ENCODE peak calls at places on chromosome 3, in ten cellular contexts. I is vagina, D is spleen, A is esophagus muscularis mucosa, V is K562, U is transverse colon, N is upper lobe of left lung, H is GM12891, Y is endothelial cell of umbilical vein, W is sigmoid colon. E is an unnamed sample.

GRCh38 chr3:187368251-187368733 is at the start of gene RTP4:
- DNase-seq in I (no peak), D (no peak), A (no peak), V (no peak), U (no peak), N (no peak), H (peak), Y (peak), W (no peak), E (peak)

GRCh38 chr3:107670991-107671390 is 148.2 kb downstream of the BBX start:
- DNase-seq in I (no peak), D (no peak), A (no peak), V (no peak), U (no peak), N (no peak), H (no peak), Y (no peak), W (no peak), E (no peak)

GRCh38 chr3:37973250-37974054 is 17.1 kb upstream of the VILL start:
- DNase-seq in I (no peak), D (no peak), A (no peak), V (no peak), U (no peak), N (no peak), H (no peak), Y (no peak), W (peak), E (no peak)

GRCh38 chr3:14237431-14237830 is 58.8 kb downstream of the LSM3 start:
- DNase-seq in I (peak), D (no peak), A (no peak), V (no peak), U (no peak), N (no peak), H (no peak), Y (no peak), W (no peak), E (no peak)

GRCh38 chr3:66885326-66886000 is 112.6 kb upstream of the KBTBD8 start:
- DNase-seq in I (no peak), D (no peak), A (no peak), V (no peak), U (no peak), N (no peak), H (no peak), Y (no peak), W (no peak), E (no peak)

GRCh38 chr3:12187448-12188327 is 29.0 kb upstream of the TIMP4 start:
- DNase-seq in I (no peak), D (peak), A (peak), V (no peak), U (peak), N (peak), H (peak), Y (peak), W (no peak), E (peak)

GRCh38 chr3:65497846-65498245 is 540.9 kb downstream of the MAGI1 start:
- DNase-seq in I (no peak), D (no peak), A (no peak), V (no peak), U (no peak), N (no peak), H (no peak), Y (no peak), W (no peak), E (no peak)

GRCh38 chr3:94285874-94286273 is 223.0 kb downstream of the NSUN3 start:
- DNase-seq in I (no peak), D (no peak), A (no peak), V (no peak), U (no peak), N (no peak), H (no peak), Y (peak), W (no peak), E (no peak)

GRCh38 chr3:126494831-126495230 is 19.1 kb upstream of the ZXDC start:
- DNase-seq in I (no peak), D (peak), A (no peak), V (no peak), U (no peak), N (no peak), H (no peak), Y (no peak), W (no peak), E (no peak)

GRCh38 chr3:63067999-63068645 is 192.9 kb upstream of the CADPS start:
- DNase-seq in I (no peak), D (no peak), A (no peak), V (peak), U (no peak), N (no peak), H (peak), Y (peak), W (no peak), E (no peak)

GRCh38 chr3:38004415-38005075 is 14.0 kb downstream of the VILL start:
- DNase-seq in I (no peak), D (peak), A (no peak), V (peak), U (peak), N (no peak), H (no peak), Y (peak), W (peak), E (no peak)

GRCh38 chr3:64815195-64815627 is 127.4 kb upstream of the ADAMTS9 start:
- DNase-seq in I (no peak), D (no peak), A (no peak), V (no peak), U (no peak), N (no peak), H (no peak), Y (no peak), W (no peak), E (no peak)

GRCh38 chr3:4493931-4494806 is 1.0 kb downstream of the ITPR1 start:
- DNase-seq in I (no peak), D (peak), A (peak), V (no peak), U (peak), N (no peak), H (no peak), Y (peak), W (peak), E (no peak)

GRCh38 chr3:182451871-182452270 is 341.4 kb upstream of the ATP11B start:
- DNase-seq in I (no peak), D (no peak), A (no peak), V (no peak), U (no peak), N (no peak), H (no peak), Y (no peak), W (no peak), E (no peak)

GRCh38 chr3:170054204-170054603 is 16.4 kb downstream of the GPR160 start:
- DNase-seq in I (no peak), D (no peak), A (no peak), V (no peak), U (no peak), N (no peak), H (no peak), Y (peak), W (no peak), E (no peak)

GRCh38 chr3:59460068-59460467 is 410.2 kb upstream of the CFAP20DC start:
- DNase-seq in I (no peak), D (no peak), A (no peak), V (no peak), U (no peak), N (no peak), H (no peak), Y (no peak), W (no peak), E (no peak)

GRCh38 chr3:120446891-120447668 is 3.7 kb downstream of the FSTL1 start:
- DNase-seq in I (peak), D (no peak), A (no peak), V (no peak), U (no peak), N (no peak), H (no peak), Y (no peak), W (no peak), E (no peak)

GRCh38 chr3:130093741-130094391 is 12.2 kb downstream of the ALG1L2 start:
- DNase-seq in I (no peak), D (peak), A (no peak), V (peak), U (peak), N (peak), H (peak), Y (no peak), W (no peak), E (peak)

GRCh38 chr3:6444888-6445658 is 415.8 kb upstream of the GRM7 start:
- DNase-seq in I (no peak), D (no peak), A (no peak), V (peak), U (no peak), N (no peak), H (no peak), Y (no peak), W (no peak), E (no peak)

GRCh38 chr3:157132936-157133335 is 27.0 kb downstream of the CCNL1 start:
- DNase-seq in I (no peak), D (no peak), A (no peak), V (no peak), U (no peak), N (no peak), H (no peak), Y (no peak), W (no peak), E (no peak)

GRCh38 chr3:183400352-183400751 is 28.1 kb downstream of the MCF2L2 start:
- DNase-seq in I (no peak), D (no peak), A (no peak), V (no peak), U (no peak), N (no peak), H (no peak), Y (no peak), W (no peak), E (no peak)

GRCh38 chr3:46286936-46287335 is 44.7 kb downstream of the CCR3 start:
- DNase-seq in I (no peak), D (no peak), A (peak), V (no peak), U (no peak), N (no peak), H (no peak), Y (no peak), W (no peak), E (no peak)

GRCh38 chr3:149848238-149848637 is 35.2 kb downstream of the RNF13 start:
- DNase-seq in I (no peak), D (no peak), A (no peak), V (no peak), U (no peak), N (no peak), H (no peak), Y (no peak), W (no peak), E (no peak)

GRCh38 chr3:120487079-120487693 is 36.4 kb upstream of the FSTL1 start:
- DNase-seq in I (peak), D (no peak), A (peak), V (no peak), U (no peak), N (no peak), H (no peak), Y (no peak), W (peak), E (no peak)

GRCh38 chr3:56107157-56107556 is 361.1 kb downstream of the ERC2 start:
- DNase-seq in I (no peak), D (no peak), A (no peak), V (no peak), U (no peak), N (no peak), H (no peak), Y (no peak), W (no peak), E (no peak)

GRCh38 chr3:154294016-154294415 is 30.3 kb downstream of the DHX36 start:
- DNase-seq in I (no peak), D (no peak), A (no peak), V (no peak), U (no peak), N (no peak), H (no peak), Y (no peak), W (no peak), E (no peak)

GRCh38 chr3:154285221-154285620 is 39.1 kb downstream of the DHX36 start:
- DNase-seq in I (no peak), D (no peak), A (no peak), V (no peak), U (no peak), N (no peak), H (no peak), Y (no peak), W (no peak), E (no peak)

GRCh38 chr3:154290187-154290586 is 34.1 kb downstream of the DHX36 start:
- DNase-seq in I (no peak), D (no peak), A (no peak), V (no peak), U (no peak), N (no peak), H (no peak), Y (no peak), W (no peak), E (no peak)
- TF ChIP-seq POLR2A in I (no peak), D (no peak), A (no peak), V (no peak), U (no peak), N (no peak), H (no peak), Y (no peak), W (no peak), E (no peak)

GRCh38 chr3:71702131-71703024 is 22.8 kb downstream of the EIF4E3 start:
- DNase-seq in I (no peak), D (no peak), A (no peak), V (no peak), U (no peak), N (no peak), H (no peak), Y (peak), W (no peak), E (no peak)
- TF ChIP-seq POLR2AphosphoS5 in I (no peak), D (peak), A (no peak), V (no peak), U (no peak), N (no peak), H (no peak), Y (peak), W (no peak), E (no peak)

GRCh38 chr3:53842436-53843194 is 3.6 kb downstream of the CHDH start:
- DNase-seq in I (no peak), D (no peak), A (no peak), V (no peak), U (peak), N (no peak), H (no peak), Y (no peak), W (no peak), E (no peak)
- TF ChIP-seq POLR2A in I (no peak), D (no peak), A (no peak), V (no peak), U (no peak), N (no peak), H (no peak), Y (no peak), W (no peak), E (no peak)

DNA sequence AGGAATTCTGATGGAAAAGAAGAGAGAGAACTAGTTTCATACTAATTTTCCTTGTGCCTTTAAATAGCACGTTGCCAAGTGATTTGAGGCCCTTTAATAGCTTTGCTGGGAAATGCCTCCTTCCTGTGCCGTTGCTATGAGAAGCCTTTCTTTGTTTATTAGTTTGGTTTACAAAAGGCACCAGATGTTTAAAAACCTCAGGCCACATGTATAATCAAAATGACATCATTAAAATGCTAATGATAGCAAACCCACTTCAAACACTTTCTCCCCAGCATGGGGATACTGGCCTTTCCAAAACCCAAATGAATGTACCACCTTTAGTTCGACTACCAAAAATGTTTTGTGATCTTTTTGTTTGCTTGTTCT is 50.0 kb upstream of the TBC1D23 start:
- DNase-seq in I (no peak), D (no peak), A (peak), V (no peak), U (no peak), N (no peak), H (no peak), Y (peak), W (no peak), E (no peak)
- TF ChIP-seq POLR2AphosphoS5 in I (no peak), D (no peak), A (peak), V (no peak), U (peak), N (peak), H (no peak), Y (no peak), W (no peak), E (no peak)

GRCh38 chr3:133574260-133574881 is 885 bp downstream of the CDV3 start:
- DNase-seq in I (no peak), D (peak), A (no peak), V (peak), U (peak), N (peak), H (peak), Y (peak), W (peak), E (peak)
- TF ChIP-seq POLR2A in I (peak), D (no peak), A (no peak), V (peak), U (peak), N (peak), H (peak), Y (peak), W (peak), E (peak)

DNA sequence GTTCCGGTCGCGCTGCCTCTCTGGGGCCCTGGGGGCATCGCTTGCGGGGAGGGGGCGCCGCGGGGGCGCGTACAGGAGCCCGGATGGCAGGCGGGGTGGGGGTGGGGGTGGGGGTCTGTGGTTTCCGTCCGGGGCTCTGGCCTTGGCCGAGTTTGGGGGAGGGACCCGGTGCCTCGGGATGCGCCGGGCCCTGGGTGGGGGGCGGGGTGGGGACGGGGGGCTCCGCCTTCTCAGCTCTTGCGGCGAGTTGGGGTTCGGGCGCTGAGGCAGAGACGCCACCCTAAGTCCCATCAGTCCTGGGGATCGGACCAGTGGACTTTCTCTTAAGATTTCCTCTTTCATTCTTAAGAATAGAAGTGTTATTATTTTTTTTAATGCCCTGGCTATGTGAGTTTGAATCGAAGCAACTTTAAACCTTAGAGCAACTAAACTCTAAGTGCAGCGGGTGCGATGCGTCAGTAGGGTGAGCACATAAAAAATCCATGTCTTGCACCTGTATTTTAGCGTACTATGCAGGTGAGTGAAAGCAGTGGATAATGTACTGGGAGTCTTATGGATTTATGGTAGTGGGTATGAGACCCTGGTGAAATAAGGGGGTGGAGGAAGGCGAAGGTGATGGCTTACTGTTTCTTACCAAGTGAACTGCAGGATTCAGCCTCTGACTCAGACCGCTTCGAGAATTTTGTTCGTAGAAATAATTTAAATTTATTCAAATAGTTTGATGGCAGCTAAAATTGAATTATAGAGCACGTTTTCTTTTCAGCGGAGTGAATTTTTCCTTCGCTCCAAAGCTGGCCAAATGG is 762 bp downstream of the CTNNB1 start:
- DNase-seq in I (no peak), D (no peak), A (no peak), V (peak), U (peak), N (no peak), H (peak), Y (peak), W (peak), E (peak)
- TF ChIP-seq POLR2AphosphoS5 in I (no peak), D (no peak), A (no peak), V (no peak), U (no peak), N (no peak), H (no peak), Y (no peak), W (no peak), E (no peak)